ENCODE peak calls at places on chromosomes 3 and 15, in four cellular contexts. J, E, L and Q are unnamed samples. For H3K79me2, the result is how much of the 10 kb centered on the place peaks cover.

GRCh38 chr3:39099738-39100499 is 7.5 kb downstream of the GORASP1 start:
- DNase-seq in J (no peak), E (no peak), L (no peak), Q (no peak)

GRCh38 chr15:77112819-77113569 is 42.1 kb upstream of the TSPAN3 start:
- DNase-seq in J (no peak), E (no peak), L (peak), Q (peak)

GRCh38 chr15:70178335-70179084 is 80.8 kb upstream of the TLE3 start:
- DNase-seq in J (no peak), E (no peak), L (no peak), Q (no peak)

GRCh38 chr3:124295358-124295757 is 303.4 kb upstream of the ROPN1 start:
- DNase-seq in J (no peak), E (no peak), L (no peak), Q (no peak)

GRCh38 chr3:194890086-194890485 is 204.4 kb downstream of the FAM43A start:
- DNase-seq in J (no peak), E (no peak), L (no peak), Q (no peak)

GRCh38 chr15:66024998-66025397 is 155.7 kb downstream of the RAB11A start:
- DNase-seq in J (no peak), E (no peak), L (no peak), Q (no peak)

GRCh38 chr15:85607842-85608241 is 186.9 kb downstream of the KLHL25 start:
- DNase-seq in J (no peak), E (peak), L (no peak), Q (no peak)

GRCh38 chr15:63970723-63971426 is 75.4 kb downstream of the DAPK2 start:
- DNase-seq in J (no peak), E (peak), L (no peak), Q (peak)

GRCh38 chr3:24296441-24297205 is 198.0 kb downstream of the THRB start:
- DNase-seq in J (no peak), E (no peak), L (peak), Q (no peak)

GRCh38 chr3:15009156-15009555 is 56.0 kb downstream of the MRPS25 start:
- DNase-seq in J (no peak), E (no peak), L (no peak), Q (no peak)

GRCh38 chr3:159854500-159855124 is 134.0 kb upstream of the IL12A start:
- DNase-seq in J (no peak), E (peak), L (peak), Q (no peak)

GRCh38 chr15:96359772-96360498 is 29.4 kb downstream of the NR2F2 start:
- DNase-seq in J (no peak), E (peak), L (peak), Q (peak)

GRCh38 chr15:68643216-68643830 is 64.5 kb downstream of the CORO2B start:
- DNase-seq in J (no peak), E (no peak), L (peak), Q (no peak)

GRCh38 chr15:72375501-72375845 is 341 bp downstream of the HEXA start:
- DNase-seq in J (no peak), E (peak), L (no peak), Q (no peak)

GRCh38 chr15:50247819-50248650 is 17.5 kb downstream of the HDC start:
- DNase-seq in J (no peak), E (peak), L (peak), Q (no peak)

GRCh38 chr3:51681453-51681852 is 10.4 kb downstream of the TEX264 start:
- DNase-seq in J (no peak), E (no peak), L (no peak), Q (no peak)

GRCh38 chr3:20141841-20142240 is 44.2 kb downstream of the SGO1 start:
- DNase-seq in J (no peak), E (no peak), L (peak), Q (peak)

GRCh38 chr3:23329471-23329870 is 126.3 kb downstream of the UBE2E2 start:
- DNase-seq in J (no peak), E (no peak), L (no peak), Q (no peak)

GRCh38 chr3:99549918-99550603 is 88.3 kb upstream of the COL8A1 start:
- DNase-seq in J (no peak), E (no peak), L (no peak), Q (no peak)

GRCh38 chr15:35289029-35289617 is 204.0 kb upstream of the NANOGP8 start:
- DNase-seq in J (no peak), E (peak), L (peak), Q (no peak)

GRCh38 chr3:124032351-124032880 is 40.5 kb upstream of the ROPN1 start:
- DNase-seq in J (no peak), E (peak), L (peak), Q (peak)

GRCh38 chr3:28115316-28115715 is 126.1 kb upstream of the CMC1 start:
- DNase-seq in J (no peak), E (no peak), L (no peak), Q (no peak)

GRCh38 chr3:56197991-56198390 is 270.3 kb downstream of the ERC2 start:
- DNase-seq in J (no peak), E (no peak), L (no peak), Q (no peak)

GRCh38 chr3:38835939-38836338 is 19.9 kb upstream of the SCN10A start:
- DNase-seq in J (no peak), E (no peak), L (no peak), Q (no peak)

GRCh38 chr3:177443469-177443868 is 246.2 kb upstream of the TBL1XR1 start:
- DNase-seq in J (no peak), E (peak), L (peak), Q (no peak)

GRCh38 chr15:93274276-93274675 is 185.3 kb upstream of the RGMA start:
- DNase-seq in J (no peak), E (peak), L (peak), Q (no peak)

GRCh38 chr15:49877117-49877860 is 241.7 kb downstream of the ATP8B4 start:
- DNase-seq in J (no peak), E (peak), L (peak), Q (no peak)

GRCh38 chr3:158097571-158098553 is 8.4 kb downstream of the SHOX2 start:
- DNase-seq in J (peak), E (peak), L (peak), Q (peak)

DNA sequence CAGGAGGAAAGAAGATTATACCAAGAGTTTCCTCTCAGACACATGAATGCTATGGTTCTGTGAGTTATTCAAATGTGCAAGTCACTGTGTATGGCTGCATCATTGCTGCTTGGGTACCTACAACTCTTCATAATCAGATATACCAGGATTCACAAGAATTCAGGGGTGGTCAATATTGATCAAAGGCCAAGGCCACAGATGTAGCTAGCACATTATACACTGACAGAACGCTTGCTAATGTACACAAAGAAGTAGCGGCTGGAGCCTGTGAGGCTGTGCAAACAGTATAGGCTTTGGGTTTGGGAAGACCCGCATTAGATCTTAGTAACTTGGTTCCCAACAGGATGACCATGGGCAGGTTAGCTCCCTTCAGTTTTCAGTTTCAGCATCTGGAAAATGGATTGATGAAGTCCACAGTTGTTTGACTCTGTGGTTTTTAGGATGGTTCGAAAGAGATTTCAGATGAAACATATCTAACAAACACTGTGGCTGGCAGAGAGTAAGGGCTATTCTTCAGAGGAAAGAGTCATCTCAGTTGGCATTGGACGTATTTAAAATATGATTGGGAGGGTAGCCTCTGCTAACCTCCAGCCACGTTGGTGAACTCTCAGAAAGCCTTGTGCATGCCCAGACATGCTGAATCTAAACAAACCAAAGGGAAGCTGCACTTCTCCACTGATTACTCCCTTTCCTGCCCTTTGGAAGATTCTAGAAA is 748.7 kb upstream of the CFAP20DC start:
- DNase-seq in J (no peak), E (no peak), L (no peak), Q (no peak)
- H2BK120ac ChIP-seq in J (no peak), E (no peak), L (no peak), Q (no peak)

DNA sequence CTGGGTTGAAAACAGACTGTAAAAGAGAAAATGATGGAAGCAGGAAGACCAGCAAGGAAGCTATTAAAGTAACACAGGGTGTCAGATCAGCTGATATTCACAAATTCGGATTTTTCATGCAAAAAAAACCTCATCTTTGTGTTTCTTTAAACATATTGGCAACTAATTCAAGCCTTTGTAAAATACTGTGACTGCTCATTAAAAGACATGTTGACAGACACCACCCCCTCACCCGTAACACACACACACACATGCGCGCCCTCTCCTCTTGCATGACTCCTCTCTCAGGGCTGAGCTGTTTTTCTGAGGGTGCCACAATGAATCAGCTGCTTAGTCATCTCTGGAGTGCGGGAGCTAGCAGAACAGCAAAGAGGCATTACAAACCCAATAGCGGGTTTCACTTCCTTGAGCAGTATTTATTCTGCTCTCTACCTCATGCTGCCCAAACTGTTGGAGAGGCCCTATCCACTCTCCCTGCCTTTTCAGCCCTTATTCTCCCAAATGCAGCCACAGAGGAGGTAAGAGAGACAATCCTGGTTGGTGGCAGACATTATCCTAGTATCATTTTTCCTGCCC is 35.8 kb upstream of the CCDC80 start:
- DNase-seq in J (peak), E (peak), L (peak), Q (peak)
- H4K8ac ChIP-seq in J (no peak), E (no peak), L (no peak), Q (no peak)

GRCh38 chr3:58036287-58037032 is 28.2 kb downstream of the FLNB start:
- DNase-seq in J (no peak), E (peak), L (no peak), Q (no peak)
- H3K79me2 ChIP-seq in J (under half), E (under half), L (half or more), Q (under half)

GRCh38 chr3:127740136-127740915 is 67.6 kb downstream of the ABTB1 start:
- DNase-seq in J (no peak), E (no peak), L (no peak), Q (no peak)
- H2BK120ac ChIP-seq in J (no peak), E (no peak), L (no peak), Q (no peak)

DNA sequence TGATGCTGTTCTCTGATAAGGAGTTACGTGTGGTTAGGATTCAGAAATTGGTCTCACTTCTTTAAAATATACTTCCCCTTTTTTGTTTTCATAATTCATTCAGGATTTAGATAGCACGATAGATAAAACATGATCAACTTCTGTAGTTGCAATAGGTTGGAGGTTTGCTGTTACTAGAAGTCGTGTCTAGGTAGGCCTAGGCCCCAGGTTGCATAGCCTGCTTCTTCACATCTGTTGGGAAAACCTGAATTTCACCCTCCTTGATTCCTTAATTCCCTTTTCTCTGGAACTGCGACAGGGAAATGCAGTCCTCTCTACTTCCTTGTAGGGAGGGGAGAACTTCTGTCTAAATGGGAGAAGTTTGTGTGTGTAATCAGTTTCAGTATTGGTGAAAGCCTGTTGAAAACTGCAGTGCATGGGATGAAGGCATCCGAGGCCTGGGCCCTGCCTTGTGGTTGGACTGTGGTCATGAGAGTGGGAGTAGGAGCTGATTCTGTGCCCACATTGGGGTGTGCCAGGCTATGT is 33.3 kb downstream of the GPR171 start:
- DNase-seq in J (no peak), E (peak), L (no peak), Q (no peak)
- H4K8ac ChIP-seq in J (no peak), E (no peak), L (no peak), Q (no peak)